ENCODE peak calls at places on chromosome 20, in four cellular contexts. Y, Z, Q and R are unnamed samples.

GRCh38 chr20:59015812-59016711 is 3.2 kb upstream of the TUBB1 start:
- DNase-seq in Z (no peak), Y (no peak), Q (peak), R (no peak)

GRCh38 chr20:4957939-4958362 is 43.4 kb downstream of the SLC23A2 start:
- DNase-seq in Y (no peak), Q (peak), Z (no peak), R (peak)

GRCh38 chr20:23880426-23880825 is 878 bp upstream of the CST5 start:
- DNase-seq in Q (no peak), Y (no peak), Z (no peak), R (no peak)

GRCh38 chr20:10659651-10660601 is 13.9 kb downstream of the JAG1 start:
- DNase-seq in Z (no peak), Q (no peak), Y (peak), R (no peak)

GRCh38 chr20:2131366-2131765 is 29.7 kb downstream of the STK35 start:
- DNase-seq in Z (peak), Q (no peak), Y (no peak), R (no peak)

GRCh38 chr20:2210646-2211556 is 84.9 kb upstream of the TGM3 start:
- DNase-seq in Z (peak), Y (no peak), Q (peak), R (peak)

GRCh38 chr20:62621251-62622110 is 20.8 kb upstream of the SLCO4A1 start:
- DNase-seq in Z (no peak), Q (no peak), Y (peak), R (no peak)

GRCh38 chr20:44745560-44746366 is at the start of gene KCNK15:
- DNase-seq in Z (no peak), Q (no peak), Y (peak), R (no peak)

GRCh38 chr20:58700121-58700780 is 7.7 kb downstream of the NPEPL1 start:
- DNase-seq in Q (no peak), Y (peak), Z (no peak), R (no peak)

GRCh38 chr20:1824834-1825233 is 70.4 kb upstream of the SIRPA start:
- DNase-seq in Z (no peak), Q (no peak), Y (no peak), R (no peak)

GRCh38 chr20:25865715-25866656 is 169.3 kb upstream of the ZNF337 start:
- DNase-seq in Q (peak), Y (peak), Z (peak), R (peak)

GRCh38 chr20:44598413-44599290 is 16.3 kb downstream of the PKIG start:
- DNase-seq in Y (no peak), Z (no peak), Q (no peak), R (peak)

GRCh38 chr20:1856419-1856818 is 38.8 kb upstream of the SIRPA start:
- DNase-seq in Q (no peak), Y (no peak), Z (no peak), R (no peak)

GRCh38 chr20:22504829-22505377 is 79.5 kb downstream of the FOXA2 start:
- DNase-seq in Y (no peak), Q (no peak), Z (no peak), R (no peak)

GRCh38 chr20:18166241-18166881 is 28.7 kb downstream of the KAT14 start:
- DNase-seq in Q (no peak), Y (no peak), Z (no peak), R (peak)

GRCh38 chr20:6489361-6490154 is 277.9 kb upstream of the BMP2 start:
- DNase-seq in Z (peak), Q (no peak), Y (no peak), R (peak)

GRCh38 chr20:41136695-41137411 is 490 bp upstream of the PLCG1 start:
- DNase-seq in Y (peak), Z (peak), Q (peak), R (peak)
- TF ChIP-seq CTCF in Y (no peak), Z (no peak), Q (no peak), R (no peak)

DNA sequence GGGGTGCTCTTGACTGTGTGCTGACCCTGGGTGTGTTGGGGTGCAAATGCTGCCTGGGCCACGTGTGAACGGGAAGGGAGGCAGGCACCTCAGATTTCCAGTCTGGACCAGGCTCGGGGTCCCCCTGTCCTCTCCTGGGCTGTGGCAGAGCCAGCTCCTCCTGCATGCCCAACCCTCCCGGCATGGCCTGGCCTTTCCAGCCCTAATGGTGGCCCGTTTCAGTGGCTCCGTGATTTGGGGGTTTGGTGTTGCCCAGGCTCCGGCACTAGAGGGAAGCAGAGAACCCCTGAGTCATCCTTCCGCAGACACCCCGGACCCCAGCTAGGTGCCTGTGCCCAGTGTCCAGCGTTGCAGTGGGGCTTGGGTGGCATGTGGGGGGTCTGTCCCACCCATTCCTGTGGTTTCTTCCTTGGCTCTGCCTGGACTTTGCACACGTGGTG is 9.1 kb downstream of the RBM38 start:
- DNase-seq in Q (no peak), Y (peak), Z (no peak), R (peak)
- TF ChIP-seq CTCF in Q (no peak), Y (no peak), Z (no peak), R (peak)

GRCh38 chr20:34310481-34311117 is 7.4 kb upstream of the AHCY start:
- DNase-seq in Y (no peak), Z (peak), Q (no peak), R (no peak)

GRCh38 chr20:34309691-34310090 is 6.5 kb upstream of the AHCY start:
- DNase-seq in Z (no peak), Q (no peak), Y (no peak), R (no peak)

GRCh38 chr20:34312544-34313217 is 9.5 kb upstream of the AHCY start:
- DNase-seq in Y (peak), Q (peak), Z (peak), R (peak)

GRCh38 chr20:34312024-34312460 is 8.9 kb upstream of the AHCY start:
- DNase-seq in Q (no peak), Y (no peak), Z (peak), R (no peak)

DNA sequence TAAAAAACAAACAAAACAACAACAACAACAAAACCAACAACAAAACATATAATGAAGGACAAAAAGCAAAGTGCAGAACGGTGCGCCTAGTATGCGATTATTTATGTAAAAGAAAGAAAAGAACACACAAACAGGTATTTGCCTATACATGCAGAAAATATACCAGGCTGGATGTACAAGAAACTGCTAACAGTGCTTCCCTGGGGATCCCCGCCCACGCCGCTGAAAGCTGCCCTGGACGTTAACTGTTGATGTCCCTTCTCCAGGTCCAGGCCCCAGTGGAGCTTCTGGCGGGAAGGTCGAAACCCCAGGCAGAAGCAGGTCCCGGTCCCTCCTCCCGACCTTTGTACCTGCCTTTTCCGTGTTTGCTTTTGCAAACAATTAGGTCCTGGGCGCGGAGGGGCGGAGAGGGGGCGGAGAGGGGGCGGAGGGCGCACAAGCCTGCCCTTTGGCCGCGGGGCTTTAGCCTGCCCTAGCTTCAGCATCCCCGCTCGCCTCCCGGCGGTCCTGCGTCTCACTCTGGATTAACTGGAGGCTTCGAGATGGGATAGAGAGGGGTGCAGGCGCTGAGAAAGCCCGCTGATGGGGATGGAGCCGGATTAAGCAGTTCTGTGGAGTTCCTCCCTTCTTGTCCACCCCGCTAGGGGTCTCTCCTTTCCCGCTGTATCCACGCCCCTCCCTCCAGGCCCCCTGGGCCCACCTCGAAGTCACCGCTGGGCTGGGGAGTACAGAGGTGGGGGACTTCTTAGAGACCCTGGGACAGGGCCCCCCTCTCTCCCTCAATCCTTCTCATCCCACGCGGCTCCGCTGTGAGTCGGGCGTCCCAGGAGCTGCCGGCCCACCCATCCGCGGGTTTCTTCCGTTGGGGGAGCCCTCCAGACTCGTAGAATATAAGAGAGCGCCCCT is 8.2 kb upstream of the AHCY start:
- DNase-seq in Z (peak), Y (no peak), Q (no peak), R (no peak)
- TF ChIP-seq CTCF in Z (peak), Y (no peak), Q (no peak), R (no peak)

DNA sequence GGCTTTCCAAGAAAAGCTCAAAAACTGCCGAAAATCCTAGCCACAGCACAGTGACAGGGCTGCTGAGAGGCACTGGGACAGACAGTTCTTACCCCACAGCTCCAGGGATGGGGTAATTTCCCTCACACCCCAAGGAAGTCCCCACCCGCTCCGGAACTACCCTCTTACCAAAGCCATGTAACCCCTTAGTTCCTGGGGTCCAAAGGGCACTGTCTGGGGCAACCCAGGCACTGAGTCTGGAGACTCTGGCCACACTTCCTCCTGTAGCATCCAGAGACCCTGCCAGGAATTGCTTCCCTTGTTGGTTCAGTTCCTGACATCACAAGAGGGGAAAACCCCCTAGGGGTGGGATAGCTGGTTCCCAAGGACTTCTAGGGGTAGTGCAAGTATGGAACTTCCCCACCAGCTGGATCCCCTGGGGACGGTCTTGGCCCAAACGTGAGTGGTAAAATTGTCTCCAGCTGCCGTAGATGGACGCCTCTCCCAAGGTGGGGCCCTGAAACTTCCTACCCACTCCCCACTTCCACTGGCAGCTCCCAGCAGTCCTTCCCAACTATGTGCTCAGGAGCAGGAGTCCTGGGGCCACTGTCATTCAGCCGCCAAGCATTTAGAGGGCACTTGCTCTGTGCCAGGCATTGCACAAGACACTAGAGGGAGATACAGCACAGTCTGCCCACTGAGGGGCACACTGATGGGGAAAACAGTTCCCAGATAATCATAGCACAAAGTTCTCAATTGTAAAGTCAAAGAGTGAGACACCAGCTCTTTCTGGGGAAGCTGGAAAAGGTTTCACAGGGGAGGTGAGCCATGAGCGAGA is 17.3 kb upstream of the HCK start:
- DNase-seq in Z (peak), Q (no peak), Y (peak), R (peak)
- TF ChIP-seq CTCF in Z (peak), Q (no peak), Y (no peak), R (peak)

GRCh38 chr20:64223526-64224067 is 32.0 kb upstream of the PCMTD2 start:
- DNase-seq in Z (no peak), Y (no peak), Q (no peak), R (no peak)
- TF ChIP-seq CTCF in Z (no peak), Y (no peak), Q (no peak), R (peak)

DNA sequence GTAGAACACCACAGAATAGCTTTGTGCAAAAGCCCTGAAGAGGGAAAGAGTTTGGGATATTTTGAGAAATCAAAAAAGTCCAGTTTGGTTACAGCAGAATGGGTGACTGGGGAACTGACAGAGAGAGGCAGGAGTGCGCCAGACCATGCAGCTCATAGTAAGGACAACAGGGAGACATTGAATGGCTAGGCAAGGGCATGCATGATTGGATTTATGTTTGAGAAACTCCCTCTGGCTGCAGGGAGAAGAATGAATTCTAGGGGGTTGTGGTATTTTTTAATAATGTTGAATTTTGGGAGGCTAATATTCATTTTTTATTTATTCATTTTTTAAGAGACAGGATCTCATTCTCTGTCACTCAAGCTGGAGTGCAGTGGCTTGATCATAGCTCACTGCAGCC is 49.9 kb downstream of the TGM2 start:
- DNase-seq in Y (no peak), Q (peak), Z (no peak), R (no peak)
- TF ChIP-seq CTCF in Y (no peak), Q (peak), Z (peak), R (no peak)

DNA sequence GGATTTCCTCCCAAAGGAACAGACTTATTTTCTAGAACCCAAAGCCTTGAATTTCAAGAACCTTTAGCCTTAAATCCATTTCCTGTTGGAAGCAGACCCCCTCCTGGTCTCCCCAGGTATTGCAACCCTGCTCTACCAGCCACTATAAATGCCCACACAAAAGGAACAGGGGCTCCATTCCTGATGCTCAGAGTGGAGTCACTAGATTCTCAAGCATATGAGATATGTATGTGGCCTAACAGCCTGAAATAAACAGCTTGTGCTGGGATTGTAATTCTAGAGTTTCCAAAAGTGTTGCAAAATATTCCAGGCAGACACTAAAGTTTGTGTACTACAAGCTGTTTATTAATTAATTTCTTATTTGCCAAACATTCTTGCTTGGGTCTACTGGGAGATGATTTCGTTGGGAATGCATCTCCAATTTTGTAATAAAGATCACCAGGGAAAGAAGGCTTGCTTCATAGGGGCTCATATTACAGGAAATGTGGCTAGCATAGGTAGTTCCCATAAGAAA is 44.8 kb downstream of the RIPOR3 start:
- DNase-seq in Q (no peak), Z (peak), Y (no peak), R (no peak)
- TF ChIP-seq CTCF in Q (no peak), Z (peak), Y (no peak), R (peak)

GRCh38 chr20:49207071-49207470 is 12.1 kb upstream of the DDX27 start:
- DNase-seq in Z (peak), Y (no peak), Q (no peak), R (peak)
- TF ChIP-seq CTCF in Z (no peak), Y (no peak), Q (no peak), R (peak)

GRCh38 chr20:51801220-51801991 is 915 bp downstream of the SALL4 start:
- DNase-seq in Z (peak), Y (no peak), Q (no peak), R (no peak)
- TF ChIP-seq CTCF in Z (peak), Y (no peak), Q (no peak), R (no peak)

GRCh38 chr20:47576516-47577033 is 74.9 kb downstream of the NCOA3 start:
- DNase-seq in Q (peak), Z (peak), Y (no peak), R (peak)
- TF ChIP-seq CTCF in Q (no peak), Z (no peak), Y (no peak), R (no peak)